ENCODE peak calls at places on chromosomes 6 and 20, in six cellular contexts. One of them, this sample, is unnamed. For H3K4me1, the result is how much of the 10 kb centered on the place peaks cover.

GRCh38 chr20:49394264-49394663 is 88.2 kb downstream of the KCNB1 start:
- DNase-seq in CD8-positive, alpha-beta T cell: no peak
- DNase-seq in heart right ventricle: no peak
- DNase-seq in hepatocyte: no peak
- DNase-seq in cardiac muscle cell: peak
- DNase-seq in left ventricle myocardium inferior: no peak
- DNase-seq in this sample: no peak

GRCh38 chr6:68238097-68238597 is 396.9 kb upstream of the ADGRB3 start:
- DNase-seq in CD8-positive, alpha-beta T cell: no peak
- DNase-seq in heart right ventricle: no peak
- DNase-seq in left ventricle myocardium inferior: no peak
- DNase-seq in hepatocyte: no peak
- DNase-seq in cardiac muscle cell: peak
- DNase-seq in this sample: no peak

GRCh38 chr6:15310680-15311079 is 64.8 kb downstream of the JARID2 start:
- DNase-seq in heart right ventricle: no peak
- DNase-seq in CD8-positive, alpha-beta T cell: no peak
- DNase-seq in hepatocyte: no peak
- DNase-seq in cardiac muscle cell: no peak
- DNase-seq in left ventricle myocardium inferior: no peak
- DNase-seq in this sample: no peak

GRCh38 chr6:72042088-72042487 is 155.7 kb downstream of the RIMS1 start:
- DNase-seq in heart right ventricle: no peak
- DNase-seq in cardiac muscle cell: no peak
- DNase-seq in hepatocyte: peak
- DNase-seq in CD8-positive, alpha-beta T cell: no peak
- DNase-seq in left ventricle myocardium inferior: no peak
- DNase-seq in this sample: no peak

GRCh38 chr6:8574311-8574710 is 139.0 kb upstream of the SLC35B3 start:
- DNase-seq in CD8-positive, alpha-beta T cell: no peak
- DNase-seq in heart right ventricle: no peak
- DNase-seq in cardiac muscle cell: no peak
- DNase-seq in left ventricle myocardium inferior: no peak
- DNase-seq in hepatocyte: no peak
- DNase-seq in this sample: no peak

GRCh38 chr20:43320536-43320935 is 130.8 kb upstream of the PTPRT start:
- DNase-seq in hepatocyte: no peak
- DNase-seq in heart right ventricle: no peak
- DNase-seq in CD8-positive, alpha-beta T cell: no peak
- DNase-seq in left ventricle myocardium inferior: no peak
- DNase-seq in cardiac muscle cell: no peak
- DNase-seq in this sample: no peak

GRCh38 chr6:5529015-5529414 is 267.7 kb downstream of the FARS2 start:
- DNase-seq in CD8-positive, alpha-beta T cell: no peak
- DNase-seq in hepatocyte: no peak
- DNase-seq in cardiac muscle cell: no peak
- DNase-seq in heart right ventricle: no peak
- DNase-seq in left ventricle myocardium inferior: no peak
- DNase-seq in this sample: no peak

GRCh38 chr6:156890627-156891300 is 113.6 kb downstream of the ARID1B start:
- DNase-seq in CD8-positive, alpha-beta T cell: no peak
- DNase-seq in cardiac muscle cell: no peak
- DNase-seq in hepatocyte: no peak
- DNase-seq in left ventricle myocardium inferior: no peak
- DNase-seq in heart right ventricle: no peak
- DNase-seq in this sample: no peak

GRCh38 chr6:127518710-127519468 is at the start of gene MTCL3:
- DNase-seq in heart right ventricle: peak
- DNase-seq in cardiac muscle cell: peak
- DNase-seq in CD8-positive, alpha-beta T cell: peak
- DNase-seq in left ventricle myocardium inferior: peak
- DNase-seq in hepatocyte: peak
- DNase-seq in this sample: no peak

GRCh38 chr6:157595768-157596167 is 214.8 kb downstream of the ZDHHC14 start:
- DNase-seq in left ventricle myocardium inferior: no peak
- DNase-seq in CD8-positive, alpha-beta T cell: no peak
- DNase-seq in hepatocyte: no peak
- DNase-seq in heart right ventricle: no peak
- DNase-seq in cardiac muscle cell: no peak
- DNase-seq in this sample: no peak

GRCh38 chr20:1938464-1939269 is 43.5 kb downstream of the SIRPA start:
- DNase-seq in CD8-positive, alpha-beta T cell: no peak
- DNase-seq in left ventricle myocardium inferior: no peak
- DNase-seq in cardiac muscle cell: no peak
- DNase-seq in heart right ventricle: no peak
- DNase-seq in hepatocyte: no peak
- DNase-seq in this sample: peak

GRCh38 chr20:1897486-1897885 is 2.3 kb downstream of the SIRPA start:
- DNase-seq in hepatocyte: no peak
- DNase-seq in CD8-positive, alpha-beta T cell: no peak
- DNase-seq in left ventricle myocardium inferior: no peak
- DNase-seq in cardiac muscle cell: peak
- DNase-seq in heart right ventricle: no peak
- DNase-seq in this sample: no peak

GRCh38 chr6:109059148-109059547 is 35.5 kb downstream of the SESN1 start:
- DNase-seq in heart right ventricle: no peak
- DNase-seq in cardiac muscle cell: peak
- DNase-seq in hepatocyte: no peak
- DNase-seq in CD8-positive, alpha-beta T cell: no peak
- DNase-seq in left ventricle myocardium inferior: no peak
- DNase-seq in this sample: no peak

GRCh38 chr6:24330137-24330732 is 27.6 kb downstream of the DCDC2 start:
- DNase-seq in hepatocyte: peak
- DNase-seq in cardiac muscle cell: peak
- DNase-seq in heart right ventricle: no peak
- DNase-seq in left ventricle myocardium inferior: no peak
- DNase-seq in CD8-positive, alpha-beta T cell: no peak
- DNase-seq in this sample: no peak

GRCh38 chr6:20929283-20929682 is 395.0 kb downstream of the CDKAL1 start:
- DNase-seq in cardiac muscle cell: no peak
- DNase-seq in hepatocyte: no peak
- DNase-seq in CD8-positive, alpha-beta T cell: no peak
- DNase-seq in heart right ventricle: no peak
- DNase-seq in left ventricle myocardium inferior: no peak
- DNase-seq in this sample: no peak

GRCh38 chr20:25336561-25337422 is 53.8 kb downstream of the ABHD12 start:
- DNase-seq in CD8-positive, alpha-beta T cell: no peak
- DNase-seq in left ventricle myocardium inferior: no peak
- DNase-seq in heart right ventricle: no peak
- DNase-seq in cardiac muscle cell: peak
- DNase-seq in hepatocyte: peak
- DNase-seq in this sample: no peak
- TF ChIP-seq CTCF in CD8-positive, alpha-beta T cell: no peak
- TF ChIP-seq CTCF in left ventricle myocardium inferior: peak
- TF ChIP-seq CTCF in heart right ventricle: peak
- TF ChIP-seq CTCF in cardiac muscle cell: peak
- TF ChIP-seq CTCF in hepatocyte: peak
- TF ChIP-seq CTCF in this sample: no peak

GRCh38 chr6:56862415-56863175 is 92.3 kb upstream of the BEND6 start:
- DNase-seq in hepatocyte: no peak
- DNase-seq in left ventricle myocardium inferior: no peak
- DNase-seq in cardiac muscle cell: peak
- DNase-seq in heart right ventricle: no peak
- DNase-seq in CD8-positive, alpha-beta T cell: no peak
- DNase-seq in this sample: no peak

GRCh38 chr6:56865081-56865875 is 89.6 kb upstream of the BEND6 start:
- DNase-seq in hepatocyte: no peak
- DNase-seq in CD8-positive, alpha-beta T cell: no peak
- DNase-seq in left ventricle myocardium inferior: no peak
- DNase-seq in cardiac muscle cell: no peak
- DNase-seq in heart right ventricle: no peak
- DNase-seq in this sample: no peak

GRCh38 chr6:56860466-56860865 is 94.4 kb upstream of the BEND6 start:
- DNase-seq in hepatocyte: peak
- DNase-seq in left ventricle myocardium inferior: no peak
- DNase-seq in CD8-positive, alpha-beta T cell: no peak
- DNase-seq in cardiac muscle cell: peak
- DNase-seq in heart right ventricle: no peak
- DNase-seq in this sample: no peak

GRCh38 chr6:56864171-56864616 is 90.7 kb upstream of the BEND6 start:
- DNase-seq in CD8-positive, alpha-beta T cell: no peak
- DNase-seq in hepatocyte: peak
- DNase-seq in left ventricle myocardium inferior: no peak
- DNase-seq in cardiac muscle cell: no peak
- DNase-seq in heart right ventricle: no peak
- DNase-seq in this sample: no peak

GRCh38 chr6:56863366-56863765 is 91.5 kb upstream of the BEND6 start:
- DNase-seq in left ventricle myocardium inferior: no peak
- DNase-seq in heart right ventricle: no peak
- DNase-seq in CD8-positive, alpha-beta T cell: no peak
- DNase-seq in cardiac muscle cell: peak
- DNase-seq in hepatocyte: peak
- DNase-seq in this sample: no peak
- H3K4me1 ChIP-seq in left ventricle myocardium inferior: under half
- H3K4me1 ChIP-seq in heart right ventricle: under half
- H3K4me1 ChIP-seq in CD8-positive, alpha-beta T cell: under half
- H3K4me1 ChIP-seq in cardiac muscle cell: under half
- H3K4me1 ChIP-seq in hepatocyte: under half
- H3K4me1 ChIP-seq in this sample: under half

GRCh38 chr20:38075161-38075998 is 41.8 kb downstream of the RPRD1B start:
- DNase-seq in CD8-positive, alpha-beta T cell: no peak
- DNase-seq in cardiac muscle cell: no peak
- DNase-seq in left ventricle myocardium inferior: no peak
- DNase-seq in heart right ventricle: no peak
- DNase-seq in hepatocyte: no peak
- DNase-seq in this sample: no peak
- H3K27ac ChIP-seq in CD8-positive, alpha-beta T cell: no peak
- H3K27ac ChIP-seq in cardiac muscle cell: peak
- H3K27ac ChIP-seq in left ventricle myocardium inferior: peak
- H3K27ac ChIP-seq in heart right ventricle: peak
- H3K27ac ChIP-seq in hepatocyte: peak
- H3K27ac ChIP-seq in this sample: peak

GRCh38 chr20:54011352-54011751 is 59.0 kb downstream of the BCAS1 start:
- DNase-seq in cardiac muscle cell: no peak
- DNase-seq in heart right ventricle: no peak
- DNase-seq in CD8-positive, alpha-beta T cell: no peak
- DNase-seq in hepatocyte: no peak
- DNase-seq in left ventricle myocardium inferior: no peak
- DNase-seq in this sample: no peak
- TF ChIP-seq CTCF in cardiac muscle cell: no peak
- TF ChIP-seq CTCF in heart right ventricle: no peak
- TF ChIP-seq CTCF in CD8-positive, alpha-beta T cell: no peak
- TF ChIP-seq CTCF in hepatocyte: no peak
- TF ChIP-seq CTCF in left ventricle myocardium inferior: no peak
- TF ChIP-seq CTCF in this sample: no peak

DNA sequence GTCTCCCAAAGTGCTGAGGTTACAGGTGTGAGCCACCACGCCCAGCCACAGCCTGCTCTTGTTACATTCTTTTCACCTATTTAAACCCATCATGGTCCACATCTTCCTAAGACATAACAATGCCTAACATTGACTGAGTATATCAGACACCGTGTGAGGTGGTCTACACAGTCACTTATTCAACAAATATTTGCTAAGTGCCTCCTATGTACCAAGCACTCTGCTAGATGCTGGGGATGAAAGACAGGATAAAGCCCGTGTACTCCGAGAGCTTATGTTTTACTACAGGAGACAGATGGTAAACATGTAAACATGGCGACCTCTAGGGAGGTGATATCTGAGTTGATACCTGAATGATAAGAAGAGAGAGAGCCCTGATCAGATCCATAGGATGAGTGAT is 12.7 kb downstream of the BCL2L1 start:
- DNase-seq in CD8-positive, alpha-beta T cell: no peak
- DNase-seq in cardiac muscle cell: no peak
- DNase-seq in heart right ventricle: no peak
- DNase-seq in hepatocyte: no peak
- DNase-seq in left ventricle myocardium inferior: no peak
- DNase-seq in this sample: no peak
- H3K4me1 ChIP-seq in CD8-positive, alpha-beta T cell: under half
- H3K4me1 ChIP-seq in cardiac muscle cell: under half
- H3K4me1 ChIP-seq in heart right ventricle: under half
- H3K4me1 ChIP-seq in hepatocyte: half or more
- H3K4me1 ChIP-seq in left ventricle myocardium inferior: half or more
- H3K4me1 ChIP-seq in this sample: under half

GRCh38 chr6:148497717-148498116 is 155.1 kb downstream of the SASH1 start:
- DNase-seq in hepatocyte: no peak
- DNase-seq in CD8-positive, alpha-beta T cell: no peak
- DNase-seq in heart right ventricle: no peak
- DNase-seq in cardiac muscle cell: no peak
- DNase-seq in left ventricle myocardium inferior: no peak
- DNase-seq in this sample: no peak
- H3K27ac ChIP-seq in hepatocyte: no peak
- H3K27ac ChIP-seq in CD8-positive, alpha-beta T cell: no peak
- H3K27ac ChIP-seq in heart right ventricle: no peak
- H3K27ac ChIP-seq in cardiac muscle cell: no peak
- H3K27ac ChIP-seq in left ventricle myocardium inferior: peak
- H3K27ac ChIP-seq in this sample: no peak

DNA sequence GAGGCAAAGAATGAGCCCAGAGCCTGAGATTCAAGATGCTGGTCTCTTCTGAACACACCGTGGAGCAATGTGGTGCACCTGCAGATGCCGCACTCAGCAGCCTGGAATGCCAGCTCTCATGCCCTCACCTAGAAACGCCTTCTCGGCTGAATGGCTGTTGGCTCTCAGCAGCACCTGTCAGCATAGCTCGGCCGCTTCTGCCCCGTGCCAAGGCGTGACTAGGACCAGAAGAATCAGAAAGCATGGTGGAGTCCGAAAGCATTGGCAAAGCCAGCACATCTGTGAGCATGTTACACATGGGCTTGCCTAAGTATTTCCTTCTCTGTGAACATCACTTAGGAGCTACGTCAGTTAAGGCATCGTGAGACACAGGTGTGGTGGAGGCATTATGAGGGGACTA is 140.8 kb downstream of the MAP3K4 start:
- DNase-seq in hepatocyte: no peak
- DNase-seq in left ventricle myocardium inferior: no peak
- DNase-seq in cardiac muscle cell: no peak
- DNase-seq in CD8-positive, alpha-beta T cell: no peak
- DNase-seq in heart right ventricle: no peak
- DNase-seq in this sample: no peak
- TF ChIP-seq CTCF in hepatocyte: no peak
- TF ChIP-seq CTCF in left ventricle myocardium inferior: no peak
- TF ChIP-seq CTCF in cardiac muscle cell: no peak
- TF ChIP-seq CTCF in CD8-positive, alpha-beta T cell: no peak
- TF ChIP-seq CTCF in heart right ventricle: no peak
- TF ChIP-seq CTCF in this sample: no peak

GRCh38 chr20:40930561-40930960 is 98.1 kb upstream of the TOP1 start:
- DNase-seq in cardiac muscle cell: no peak
- DNase-seq in CD8-positive, alpha-beta T cell: no peak
- DNase-seq in heart right ventricle: no peak
- DNase-seq in left ventricle myocardium inferior: no peak
- DNase-seq in hepatocyte: no peak
- DNase-seq in this sample: no peak
- H3K4me1 ChIP-seq in cardiac muscle cell: under half
- H3K4me1 ChIP-seq in CD8-positive, alpha-beta T cell: under half
- H3K4me1 ChIP-seq in heart right ventricle: under half
- H3K4me1 ChIP-seq in left ventricle myocardium inferior: under half
- H3K4me1 ChIP-seq in hepatocyte: under half
- H3K4me1 ChIP-seq in this sample: under half

GRCh38 chr6:151317995-151318365 is 73.4 kb downstream of the ZBTB2 start:
- DNase-seq in left ventricle myocardium inferior: no peak
- DNase-seq in cardiac muscle cell: no peak
- DNase-seq in hepatocyte: no peak
- DNase-seq in heart right ventricle: no peak
- DNase-seq in CD8-positive, alpha-beta T cell: no peak
- DNase-seq in this sample: no peak
- H3K27ac ChIP-seq in left ventricle myocardium inferior: no peak
- H3K27ac ChIP-seq in cardiac muscle cell: peak
- H3K27ac ChIP-seq in hepatocyte: peak
- H3K27ac ChIP-seq in heart right ventricle: no peak
- H3K27ac ChIP-seq in CD8-positive, alpha-beta T cell: no peak
- H3K27ac ChIP-seq in this sample: no peak

This sample was measured in right lobe of liver.